ENCODE peak calls at places on chromosomes 16 and 17, in five cellular contexts. One of them, this sample, is unnamed.
A peak's percentile ranks its signal among the peaks of the same experiment; 100 is the strongest.

GRCh38 chr16:57742543-57742942 is 7.0 kb downstream of the KATNB1 start:
- DNase-seq in endothelial cell of umbilical vein: no peak
- DNase-seq in NCI-H1048: no peak
- DNase-seq in sciatic nerve: no peak
- DNase-seq in GM12864: no peak
- DNase-seq in this sample: no peak

GRCh38 chr17:72950236-72950931 is 142.1 kb downstream of the SLC39A11 start:
- DNase-seq in endothelial cell of umbilical vein: no peak
- DNase-seq in NCI-H1048: no peak
- DNase-seq in sciatic nerve: no peak
- DNase-seq in GM12864: no peak
- DNase-seq in this sample: no peak

GRCh38 chr17:29190808-29191207 is 10.6 kb upstream of the MYO18A start:
- DNase-seq in endothelial cell of umbilical vein: no peak
- DNase-seq in NCI-H1048: no peak
- DNase-seq in sciatic nerve: no peak
- DNase-seq in GM12864: no peak
- DNase-seq in this sample: no peak

GRCh38 chr16:12361016-12361415 is 384.5 kb downstream of the SNX29 start:
- DNase-seq in endothelial cell of umbilical vein: no peak
- DNase-seq in NCI-H1048: no peak
- DNase-seq in sciatic nerve: no peak
- DNase-seq in GM12864: no peak
- DNase-seq in this sample: no peak

GRCh38 chr17:45873728-45874127 is 20.6 kb upstream of the MAPT start:
- DNase-seq in endothelial cell of umbilical vein: no peak
- DNase-seq in NCI-H1048: no peak
- DNase-seq in sciatic nerve: no peak
- DNase-seq in GM12864: no peak
- DNase-seq in this sample: no peak

GRCh38 chr17:5758651-5759050 is 174.3 kb upstream of the NLRP1 start:
- DNase-seq in endothelial cell of umbilical vein: peak; percentile 82
- DNase-seq in NCI-H1048: peak; percentile 22
- DNase-seq in sciatic nerve: no peak
- DNase-seq in GM12864: peak; percentile 60
- DNase-seq in this sample: peak; percentile 9

GRCh38 chr16:89359296-89360147 is 130.8 kb downstream of the ANKRD11 start:
- DNase-seq in endothelial cell of umbilical vein: peak; percentile 67
- DNase-seq in NCI-H1048: no peak
- DNase-seq in sciatic nerve: no peak
- DNase-seq in GM12864: no peak
- DNase-seq in this sample: no peak

GRCh38 chr17:50955667-50956120 is 89.5 kb upstream of the TOB1 start:
- DNase-seq in endothelial cell of umbilical vein: no peak
- DNase-seq in NCI-H1048: no peak
- DNase-seq in sciatic nerve: no peak
- DNase-seq in GM12864: no peak
- DNase-seq in this sample: no peak

GRCh38 chr17:81641825-81642489 is 5.0 kb downstream of the TSPAN10 start:
- DNase-seq in endothelial cell of umbilical vein: no peak
- DNase-seq in NCI-H1048: no peak
- DNase-seq in sciatic nerve: no peak
- DNase-seq in GM12864: no peak
- DNase-seq in this sample: peak; percentile 35

GRCh38 chr17:82384051-82384729 is 12.6 kb downstream of the UTS2R start:
- DNase-seq in endothelial cell of umbilical vein: no peak
- DNase-seq in NCI-H1048: no peak
- DNase-seq in sciatic nerve: no peak
- DNase-seq in GM12864: no peak
- DNase-seq in this sample: no peak

GRCh38 chr17:61583242-61583641 is 7.8 kb downstream of the NACA2 start:
- DNase-seq in endothelial cell of umbilical vein: peak; percentile 36
- DNase-seq in NCI-H1048: no peak
- DNase-seq in sciatic nerve: no peak
- DNase-seq in GM12864: no peak
- DNase-seq in this sample: peak; percentile 43

GRCh38 chr17:28345420-28346198 is 10.0 kb downstream of the TNFAIP1 start:
- DNase-seq in endothelial cell of umbilical vein: peak; percentile 32
- DNase-seq in NCI-H1048: no peak
- DNase-seq in sciatic nerve: no peak
- DNase-seq in GM12864: no peak
- DNase-seq in this sample: no peak

GRCh38 chr17:10033982-10034381 is 128.9 kb upstream of the RCVRN start:
- DNase-seq in endothelial cell of umbilical vein: no peak
- DNase-seq in NCI-H1048: no peak
- DNase-seq in sciatic nerve: no peak
- DNase-seq in GM12864: no peak
- DNase-seq in this sample: no peak

GRCh38 chr16:50473375-50473945 is 74.7 kb upstream of the NKD1 start:
- DNase-seq in endothelial cell of umbilical vein: no peak
- DNase-seq in NCI-H1048: no peak
- DNase-seq in sciatic nerve: peak; percentile 12
- DNase-seq in GM12864: peak; percentile 53
- DNase-seq in this sample: peak; percentile 4

GRCh38 chr16:50303041-50303604 is 36.8 kb downstream of the ADCY7 start:
- DNase-seq in endothelial cell of umbilical vein: no peak
- DNase-seq in NCI-H1048: no peak
- DNase-seq in sciatic nerve: no peak
- DNase-seq in GM12864: no peak
- DNase-seq in this sample: no peak

GRCh38 chr17:68705331-68706166 is 104.4 kb upstream of the FAM20A start:
- DNase-seq in endothelial cell of umbilical vein: no peak
- DNase-seq in NCI-H1048: no peak
- DNase-seq in sciatic nerve: no peak
- DNase-seq in GM12864: no peak
- DNase-seq in this sample: no peak

GRCh38 chr16:67922740-67923139 is 8.9 kb downstream of the CTRL start:
- DNase-seq in endothelial cell of umbilical vein: no peak
- DNase-seq in NCI-H1048: no peak
- DNase-seq in sciatic nerve: no peak
- DNase-seq in GM12864: no peak
- DNase-seq in this sample: no peak

GRCh38 chr17:48738424-48738802 is 9.9 kb upstream of the HOXB13 start:
- DNase-seq in endothelial cell of umbilical vein: no peak
- DNase-seq in NCI-H1048: no peak
- DNase-seq in sciatic nerve: no peak
- DNase-seq in GM12864: no peak
- DNase-seq in this sample: no peak

GRCh38 chr16:74521691-74522090 is 85.2 kb downstream of the GLG1 start:
- DNase-seq in endothelial cell of umbilical vein: no peak
- DNase-seq in NCI-H1048: no peak
- DNase-seq in sciatic nerve: no peak
- DNase-seq in GM12864: no peak
- DNase-seq in this sample: no peak

GRCh38 chr16:76318565-76318964 is 41.4 kb downstream of the CNTNAP4 start:
- DNase-seq in endothelial cell of umbilical vein: no peak
- DNase-seq in NCI-H1048: no peak
- DNase-seq in sciatic nerve: no peak
- DNase-seq in GM12864: no peak
- DNase-seq in this sample: no peak

GRCh38 chr17:63774141-63774981 is at the start of gene DDX42:
- DNase-seq in endothelial cell of umbilical vein: peak; percentile 80
- DNase-seq in NCI-H1048: no peak
- DNase-seq in sciatic nerve: peak; percentile 94
- DNase-seq in GM12864: no peak
- DNase-seq in this sample: peak; percentile 25

GRCh38 chr17:47291242-47291873 is 32.4 kb upstream of the EFCAB13 start:
- DNase-seq in endothelial cell of umbilical vein: no peak
- DNase-seq in NCI-H1048: no peak
- DNase-seq in sciatic nerve: no peak
- DNase-seq in GM12864: no peak
- DNase-seq in this sample: no peak

GRCh38 chr17:44794699-44795413 is 35.2 kb downstream of the GJC1 start:
- DNase-seq in endothelial cell of umbilical vein: peak; percentile 87
- DNase-seq in NCI-H1048: no peak
- DNase-seq in sciatic nerve: peak; percentile 32
- DNase-seq in GM12864: no peak
- DNase-seq in this sample: peak; percentile 92

GRCh38 chr17:63596856-63597557 is 3.7 kb upstream of the TACO1 start:
- DNase-seq in endothelial cell of umbilical vein: peak; percentile 52
- DNase-seq in NCI-H1048: no peak
- DNase-seq in sciatic nerve: no peak
- DNase-seq in GM12864: no peak
- DNase-seq in this sample: no peak

GRCh38 chr16:19881028-19881427 is 3.6 kb downstream of the GPRC5B start:
- DNase-seq in endothelial cell of umbilical vein: no peak
- DNase-seq in NCI-H1048: no peak
- DNase-seq in sciatic nerve: no peak
- DNase-seq in GM12864: no peak
- DNase-seq in this sample: no peak

GRCh38 chr17:38926290-38927070 is 1.1 kb downstream of the LASP1NB start:
- DNase-seq in endothelial cell of umbilical vein: no peak
- DNase-seq in NCI-H1048: no peak
- DNase-seq in sciatic nerve: peak; percentile 44
- DNase-seq in GM12864: no peak
- DNase-seq in this sample: no peak

GRCh38 chr16:67873435-67874146 is 739 bp downstream of the EDC4 start:
- DNase-seq in endothelial cell of umbilical vein: peak; percentile 34
- DNase-seq in NCI-H1048: no peak
- DNase-seq in sciatic nerve: no peak
- DNase-seq in GM12864: no peak
- DNase-seq in this sample: no peak

GRCh38 chr16:76201385-76201784 is 75.8 kb upstream of the CNTNAP4 start:
- DNase-seq in endothelial cell of umbilical vein: no peak
- DNase-seq in NCI-H1048: no peak
- DNase-seq in sciatic nerve: no peak
- DNase-seq in GM12864: no peak
- DNase-seq in this sample: peak; percentile 29

GRCh38 chr17:43645450-43645764 is 16.3 kb downstream of the MEOX1 start:
- DNase-seq in endothelial cell of umbilical vein: no peak
- DNase-seq in NCI-H1048: no peak
- DNase-seq in sciatic nerve: no peak
- DNase-seq in GM12864: no peak
- DNase-seq in this sample: no peak

GRCh38 chr17:76419576-76420245 is 33.2 kb downstream of the UBE2O start:
- DNase-seq in endothelial cell of umbilical vein: no peak
- DNase-seq in NCI-H1048: no peak
- DNase-seq in sciatic nerve: no peak
- DNase-seq in GM12864: no peak
- DNase-seq in this sample: no peak

This sample was measured in HS-5.